ENCODE peak calls at places on chromosomes 16 and 17, in nine cellular contexts. W is sigmoid colon, U is upper lobe of left lung, B is stomach, Y is suprapubic skin, T is H1, Q is SK-N-SH, K is transverse colon, D is K562. H is an unnamed sample.

GRCh38 chr17:55728833-55729232 is 6.2 kb upstream of the TMEM100 start:
- DNase-seq in W (no peak), U (no peak), B (no peak), Y (no peak), T (no peak), Q (no peak), K (no peak), D (no peak), H (no peak)

GRCh38 chr16:17566075-17566474 is 95.3 kb upstream of the XYLT1 start:
- DNase-seq in W (no peak), U (no peak), B (no peak), Y (no peak), T (no peak), Q (no peak), K (no peak), D (no peak), H (no peak)

GRCh38 chr16:22787456-22788189 is 26.3 kb upstream of the HS3ST2 start:
- DNase-seq in W (no peak), U (no peak), B (no peak), Y (no peak), T (no peak), Q (peak; percentile 56), K (peak; percentile 9), D (no peak), H (no peak)

GRCh38 chr17:81885869-81886548 is 5.4 kb downstream of the ALYREF start:
- DNase-seq in W (no peak), U (peak; percentile 49), B (no peak), Y (no peak), T (no peak), Q (peak; percentile 21), K (no peak), D (no peak), H (no peak)

GRCh38 chr16:10122026-10122425 is 60.2 kb downstream of the GRIN2A start:
- DNase-seq in W (no peak), U (no peak), B (no peak), Y (no peak), T (no peak), Q (no peak), K (no peak), D (no peak), H (no peak)

GRCh38 chr16:53775821-53776431 is 72.0 kb downstream of the FTO start:
- DNase-seq in W (no peak), U (no peak), B (peak; percentile 60), Y (no peak), T (no peak), Q (no peak), K (peak; percentile 44), D (no peak), H (no peak)

GRCh38 chr16:30570621-30571443 is 682 bp downstream of the ZNF688 start:
- DNase-seq in W (peak; percentile 77), U (no peak), B (peak; percentile 28), Y (no peak), T (peak; percentile 69), Q (peak; percentile 74), K (no peak), D (no peak), H (no peak)

GRCh38 chr17:8736362-8736761 is 8.3 kb downstream of the CCDC42 start:
- DNase-seq in W (no peak), U (no peak), B (no peak), Y (peak; percentile 40), T (no peak), Q (no peak), K (no peak), D (no peak), H (no peak)

GRCh38 chr17:62987136-62987535 is 21.1 kb downstream of the TANC2 start:
- DNase-seq in W (no peak), U (no peak), B (no peak), Y (no peak), T (peak; percentile 73), Q (peak; percentile 18), K (no peak), D (peak; percentile 21), H (no peak)

GRCh38 chr16:17194190-17194780 is 276.5 kb downstream of the XYLT1 start:
- DNase-seq in W (peak; percentile 78), U (no peak), B (peak; percentile 65), Y (no peak), T (peak; percentile 94), Q (peak; percentile 52), K (peak; percentile 65), D (peak; percentile 70), H (no peak)

GRCh38 chr16:1884155-1884760 is 12.3 kb upstream of the MEIOB start:
- DNase-seq in W (no peak), U (no peak), B (no peak), Y (no peak), T (no peak), Q (peak; percentile 57), K (peak; percentile 63), D (peak; percentile 50), H (no peak)

GRCh38 chr17:42819939-42820535 is 4.0 kb downstream of the BECN1 start:
- DNase-seq in W (no peak), U (no peak), B (peak; percentile 71), Y (no peak), T (peak; percentile 77), Q (peak; percentile 70), K (peak; percentile 66), D (peak; percentile 86), H (no peak)

GRCh38 chr16:11461595-11461990 is 116.3 kb downstream of the RMI2 start:
- DNase-seq in W (no peak), U (no peak), B (no peak), Y (no peak), T (no peak), Q (no peak), K (no peak), D (no peak), H (no peak)

GRCh38 chr16:48503779-48504178 is 106.2 kb downstream of the N4BP1 start:
- DNase-seq in W (peak; percentile 85), U (no peak), B (no peak), Y (peak; percentile 77), T (no peak), Q (peak; percentile 88), K (peak; percentile 24), D (no peak), H (no peak)

GRCh38 chr16:59719121-59719520 is 985.0 kb upstream of the GOT2 start:
- DNase-seq in W (no peak), U (no peak), B (no peak), Y (no peak), T (no peak), Q (no peak), K (no peak), D (no peak), H (no peak)

GRCh38 chr17:14871921-14872320 is 393.2 kb downstream of the PMP22 start:
- DNase-seq in W (no peak), U (no peak), B (no peak), Y (no peak), T (no peak), Q (no peak), K (no peak), D (no peak), H (no peak)

GRCh38 chr17:72075995-72076677 is 44.7 kb upstream of the SOX9 start:
- DNase-seq in W (no peak), U (no peak), B (no peak), Y (peak; percentile 8), T (no peak), Q (no peak), K (no peak), D (no peak), H (no peak)

GRCh38 chr17:76957600-76958464 is 89.6 kb downstream of the MGAT5B start:
- DNase-seq in W (no peak), U (no peak), B (no peak), Y (no peak), T (no peak), Q (no peak), K (no peak), D (no peak), H (no peak)

GRCh38 chr16:14193316-14193871 is 122.3 kb downstream of the MRTFB start:
- DNase-seq in W (no peak), U (no peak), B (peak; percentile 34), Y (no peak), T (no peak), Q (no peak), K (peak; percentile 45), D (no peak), H (no peak)

GRCh38 chr17:50911890-50912289 is 45.7 kb upstream of the TOB1 start:
- DNase-seq in W (no peak), U (no peak), B (no peak), Y (no peak), T (no peak), Q (no peak), K (no peak), D (no peak), H (no peak)

GRCh38 chr16:67026570-67026969 is 2.4 kb upstream of the CBFB start:
- DNase-seq in W (peak; percentile 34), U (no peak), B (no peak), Y (peak; percentile 34), T (no peak), Q (no peak), K (no peak), D (no peak), H (no peak)

GRCh38 chr17:40914456-40914855 is 23.0 kb downstream of the KRT23 start:
- DNase-seq in W (no peak), U (no peak), B (no peak), Y (no peak), T (no peak), Q (no peak), K (no peak), D (no peak), H (no peak)
- TF ChIP-seq POLR2AphosphoS5 in W (no peak), U (no peak), B (no peak), Y (no peak), T (no peak), Q (no peak), K (no peak), D (no peak), H (no peak)

DNA sequence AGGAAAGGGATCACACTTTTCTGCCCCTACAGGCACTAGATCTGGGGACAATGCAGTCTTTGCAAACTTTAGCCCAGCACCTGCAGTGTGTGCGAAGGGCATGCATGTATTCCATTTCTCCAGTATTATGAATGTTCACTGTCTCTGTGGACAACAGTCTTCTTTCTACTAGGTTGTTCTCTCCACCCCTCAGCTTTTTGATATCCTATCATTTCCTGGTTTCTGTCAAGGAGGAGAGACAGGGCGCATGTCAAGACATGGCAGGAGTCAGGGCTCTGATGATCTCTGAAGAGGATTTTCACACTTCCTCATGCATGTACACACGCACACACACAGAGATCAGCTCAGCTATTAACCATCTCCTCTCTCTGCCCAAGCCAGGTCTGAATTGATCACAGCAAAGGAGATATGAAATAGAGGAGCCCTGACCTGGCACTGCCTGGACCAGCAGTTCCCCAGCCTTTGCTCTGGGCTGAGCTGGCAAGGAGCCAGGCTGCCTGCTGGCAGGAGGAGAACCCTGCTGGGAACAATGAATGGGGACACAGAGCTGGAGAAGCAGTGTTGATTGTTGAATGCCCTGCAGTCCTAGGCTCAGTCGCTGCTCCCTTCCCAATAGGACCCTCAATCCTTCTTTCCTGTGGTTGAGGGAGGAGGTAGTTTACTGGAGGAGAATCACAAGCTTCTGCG is 2.6 kb downstream of the GPR179 start:
- DNase-seq in W (peak; percentile 76), U (no peak), B (peak; percentile 85), Y (no peak), T (no peak), Q (peak; percentile 84), K (peak; percentile 43), D (no peak), H (no peak)
- TF ChIP-seq EP300 in W (no peak), U (no peak), B (no peak), Y (no peak), T (no peak), Q (no peak), K (no peak), D (no peak), H (no peak)

GRCh38 chr17:49450181-49450580 is 35.5 kb upstream of the PHB1 start:
- DNase-seq in W (no peak), U (no peak), B (no peak), Y (no peak), T (no peak), Q (no peak), K (no peak), D (no peak), H (no peak)
- H3K4me1 ChIP-seq in W (no peaks in the 10 kb centered on the region), U (no peaks in the 10 kb centered on the region), B (no peaks in the 10 kb centered on the region), Y (peaks cover 3% of the 10 kb centered on the region), T (peaks cover 2% of the 10 kb centered on the region), Q (peaks cover 14% of the 10 kb centered on the region), K (no peaks in the 10 kb centered on the region), D (peaks cover 4% of the 10 kb centered on the region), H (no peaks in the 10 kb centered on the region)

GRCh38 chr16:56425439-56425832 is at the start of gene AMFR:
- DNase-seq in W (peak; percentile 79), U (peak; percentile 95), B (peak; percentile 72), Y (no peak), T (peak; percentile 71), Q (peak; percentile 95), K (peak; percentile 75), D (peak; percentile 87), H (no peak)
- TF ChIP-seq POLR2AphosphoS5 in W (no peak), U (no peak), B (peak; percentile 6), Y (no peak), T (no peak), Q (peak; percentile 28), K (peak; percentile 42), D (no peak), H (no peak)